ENCODE peak calls at places on chromosomes 7 and 10, in seven cellular contexts. One of them, this sample, is unnamed.

GRCh38 chr10:114749014-114749413 is 72.6 kb upstream of the FHIP2A start:
- DNase-seq in neural progenitor cell: no peak
- DNase-seq in H9: no peak
- DNase-seq in mesendoderm: no peak
- DNase-seq in PC-3: no peak
- DNase-seq in IMR-90: no peak
- DNase-seq in HepG2: no peak
- DNase-seq in this sample: no peak

GRCh38 chr10:116756277-116756676 is 13.9 kb upstream of the HSPA12A start:
- DNase-seq in IMR-90: peak; percentile 11
- DNase-seq in PC-3: no peak
- DNase-seq in mesendoderm: no peak
- DNase-seq in HepG2: no peak
- DNase-seq in neural progenitor cell: no peak
- DNase-seq in H9: no peak
- DNase-seq in this sample: no peak

GRCh38 chr7:137454169-137455166 is 110.9 kb upstream of the PTN start:
- DNase-seq in mesendoderm: peak; percentile 80
- DNase-seq in IMR-90: peak; percentile 93
- DNase-seq in HepG2: peak; percentile 24
- DNase-seq in PC-3: peak; percentile 69
- DNase-seq in H9: no peak
- DNase-seq in neural progenitor cell: peak; percentile 50
- DNase-seq in this sample: no peak

GRCh38 chr7:94656925-94657731 is 1.2 kb upstream of the SGCE start:
- DNase-seq in IMR-90: peak; percentile 40
- DNase-seq in PC-3: peak; percentile 50
- DNase-seq in mesendoderm: peak; percentile 66
- DNase-seq in H9: peak; percentile 41
- DNase-seq in HepG2: no peak
- DNase-seq in neural progenitor cell: peak; percentile 63
- DNase-seq in this sample: peak; percentile 63

GRCh38 chr7:73991522-73992103 is 36.4 kb upstream of the ELN start:
- DNase-seq in H9: no peak
- DNase-seq in PC-3: no peak
- DNase-seq in neural progenitor cell: no peak
- DNase-seq in HepG2: no peak
- DNase-seq in mesendoderm: no peak
- DNase-seq in IMR-90: peak; percentile 21
- DNase-seq in this sample: no peak

GRCh38 chr7:51230723-51231122 is 85.9 kb downstream of the COBL start:
- DNase-seq in mesendoderm: no peak
- DNase-seq in neural progenitor cell: no peak
- DNase-seq in IMR-90: no peak
- DNase-seq in H9: no peak
- DNase-seq in HepG2: no peak
- DNase-seq in PC-3: no peak
- DNase-seq in this sample: no peak

GRCh38 chr10:1132584-1132983 is 76.4 kb downstream of the WDR37 start:
- DNase-seq in HepG2: no peak
- DNase-seq in IMR-90: no peak
- DNase-seq in PC-3: no peak
- DNase-seq in H9: no peak
- DNase-seq in mesendoderm: no peak
- DNase-seq in neural progenitor cell: no peak
- DNase-seq in this sample: no peak

GRCh38 chr10:71218046-71218832 is 5.9 kb downstream of the UNC5B start:
- DNase-seq in PC-3: peak; percentile 74
- DNase-seq in HepG2: peak; percentile 20
- DNase-seq in IMR-90: peak; percentile 74
- DNase-seq in neural progenitor cell: no peak
- DNase-seq in mesendoderm: peak; percentile 75
- DNase-seq in H9: peak; percentile 35
- DNase-seq in this sample: peak; percentile 70

GRCh38 chr10:75137533-75138438 is 26.3 kb downstream of the SAMD8 start:
- DNase-seq in H9: no peak
- DNase-seq in PC-3: peak; percentile 88
- DNase-seq in HepG2: no peak
- DNase-seq in neural progenitor cell: no peak
- DNase-seq in IMR-90: peak; percentile 72
- DNase-seq in mesendoderm: peak; percentile 17
- DNase-seq in this sample: no peak

GRCh38 chr7:38179719-38180333 is 1.8 kb downstream of the STARD3NL start:
- DNase-seq in H9: no peak
- DNase-seq in neural progenitor cell: no peak
- DNase-seq in HepG2: no peak
- DNase-seq in IMR-90: peak; percentile 37
- DNase-seq in PC-3: no peak
- DNase-seq in mesendoderm: peak; percentile 11
- DNase-seq in this sample: no peak
- H3K9ac ChIP-seq in H9: no peak overlapping the region
- H3K9ac ChIP-seq in neural progenitor cell: no peak overlapping the region
- H3K9ac ChIP-seq in HepG2: no peak overlapping the region
- H3K9ac ChIP-seq in IMR-90: peak overlapping the region; percentile 18
- H3K9ac ChIP-seq in PC-3: peak overlapping the region; percentile 85
- H3K9ac ChIP-seq in mesendoderm: peak overlapping the region; percentile 42
- H3K9ac ChIP-seq in this sample: peak overlapping the region; percentile 66

GRCh38 chr7:43535031-43535451 is 47.9 kb upstream of the STK17A start:
- DNase-seq in HepG2: no peak
- DNase-seq in mesendoderm: no peak
- DNase-seq in neural progenitor cell: no peak
- DNase-seq in IMR-90: no peak
- DNase-seq in H9: no peak
- DNase-seq in PC-3: no peak
- DNase-seq in this sample: no peak
- H3K27ac ChIP-seq in HepG2: no peak overlapping the region
- H3K27ac ChIP-seq in mesendoderm: no peak overlapping the region
- H3K27ac ChIP-seq in neural progenitor cell: no peak overlapping the region
- H3K27ac ChIP-seq in IMR-90: peak overlapping the region; percentile 73
- H3K27ac ChIP-seq in H9: no peak overlapping the region
- H3K27ac ChIP-seq in PC-3: no peak overlapping the region
- H3K27ac ChIP-seq in this sample: no peak overlapping the region

GRCh38 chr7:44050915-44051560 is 6.5 kb downstream of the DBNL start:
- DNase-seq in neural progenitor cell: no peak
- DNase-seq in IMR-90: no peak
- DNase-seq in PC-3: no peak
- DNase-seq in HepG2: no peak
- DNase-seq in H9: peak; percentile 8
- DNase-seq in mesendoderm: no peak
- DNase-seq in this sample: peak; percentile 11

GRCh38 chr7:44045226-44046014 is 918 bp downstream of the DBNL start:
- DNase-seq in PC-3: no peak
- DNase-seq in HepG2: no peak
- DNase-seq in H9: peak; percentile 10
- DNase-seq in mesendoderm: peak; percentile 38
- DNase-seq in neural progenitor cell: no peak
- DNase-seq in IMR-90: no peak
- DNase-seq in this sample: no peak

GRCh38 chr7:44046321-44047061 is 2.0 kb downstream of the DBNL start:
- DNase-seq in IMR-90: no peak
- DNase-seq in mesendoderm: no peak
- DNase-seq in PC-3: no peak
- DNase-seq in HepG2: no peak
- DNase-seq in H9: no peak
- DNase-seq in neural progenitor cell: no peak
- DNase-seq in this sample: peak; percentile 13

GRCh38 chr7:44050121-44050914 is 5.8 kb downstream of the DBNL start:
- DNase-seq in IMR-90: no peak
- DNase-seq in mesendoderm: no peak
- DNase-seq in neural progenitor cell: no peak
- DNase-seq in PC-3: no peak
- DNase-seq in H9: peak; percentile 15
- DNase-seq in HepG2: no peak
- DNase-seq in this sample: peak; percentile 19

GRCh38 chr7:44048031-44048795 is 3.7 kb downstream of the DBNL start:
- DNase-seq in HepG2: no peak
- DNase-seq in H9: peak; percentile 5
- DNase-seq in mesendoderm: no peak
- DNase-seq in PC-3: no peak
- DNase-seq in IMR-90: no peak
- DNase-seq in neural progenitor cell: no peak
- DNase-seq in this sample: peak; percentile 15
- H3K4me1 ChIP-seq in HepG2: peaks cover 34% of the 10 kb centered on the region
- H3K4me1 ChIP-seq in H9: no peaks in the 10 kb centered on the region
- H3K4me1 ChIP-seq in mesendoderm: peaks cover 3% of the 10 kb centered on the region
- H3K4me1 ChIP-seq in PC-3: peaks cover 39% of the 10 kb centered on the region
- H3K4me1 ChIP-seq in IMR-90: peaks cover 8% of the 10 kb centered on the region
- H3K4me1 ChIP-seq in neural progenitor cell: peaks cover 8% of the 10 kb centered on the region
- H3K4me1 ChIP-seq in this sample: no peaks in the 10 kb centered on the region

GRCh38 chr10:79407397-79407796 is 38.0 kb downstream of the ZCCHC24 start:
- DNase-seq in neural progenitor cell: no peak
- DNase-seq in HepG2: no peak
- DNase-seq in PC-3: no peak
- DNase-seq in IMR-90: no peak
- DNase-seq in mesendoderm: no peak
- DNase-seq in H9: no peak
- DNase-seq in this sample: peak; percentile 38
- H3K9ac ChIP-seq in neural progenitor cell: no peak overlapping the region
- H3K9ac ChIP-seq in HepG2: no peak overlapping the region
- H3K9ac ChIP-seq in PC-3: no peak overlapping the region
- H3K9ac ChIP-seq in IMR-90: no peak overlapping the region
- H3K9ac ChIP-seq in mesendoderm: no peak overlapping the region
- H3K9ac ChIP-seq in H9: no peak overlapping the region
- H3K9ac ChIP-seq in this sample: no peak overlapping the region

GRCh38 chr10:77553311-77553710 is 84.3 kb downstream of the KCNMA1 start:
- DNase-seq in IMR-90: no peak
- DNase-seq in neural progenitor cell: no peak
- DNase-seq in mesendoderm: no peak
- DNase-seq in HepG2: no peak
- DNase-seq in PC-3: no peak
- DNase-seq in H9: no peak
- DNase-seq in this sample: no peak
- H3K27ac ChIP-seq in IMR-90: no peak overlapping the region
- H3K27ac ChIP-seq in neural progenitor cell: no peak overlapping the region
- H3K27ac ChIP-seq in mesendoderm: no peak overlapping the region
- H3K27ac ChIP-seq in HepG2: no peak overlapping the region
- H3K27ac ChIP-seq in PC-3: no peak overlapping the region
- H3K27ac ChIP-seq in H9: no peak overlapping the region
- H3K27ac ChIP-seq in this sample: no peak overlapping the region

This sample was measured in endodermal cell.